ENCODE peak calls at places on chromosomes 6 and 20, in four cellular contexts. One of them, this sample, is unnamed. For H3K4me1, the result is how much of the 10 kb centered on the place peaks cover.

GRCh38 chr6:66568271-66568670 is 861.2 kb upstream of the EYS start:
- DNase-seq in CD8-positive, alpha-beta memory T cell: no peak
- DNase-seq in heart left ventricle: no peak
- DNase-seq in uterus: no peak
- DNase-seq in this sample: no peak

GRCh38 chr6:136129365-136129764 is 120.7 kb downstream of the MTFR2 start:
- DNase-seq in CD8-positive, alpha-beta memory T cell: no peak
- DNase-seq in heart left ventricle: no peak
- DNase-seq in uterus: no peak
- DNase-seq in this sample: peak

GRCh38 chr6:90241229-90241873 is 55.3 kb downstream of the BACH2 start:
- DNase-seq in CD8-positive, alpha-beta memory T cell: no peak
- DNase-seq in heart left ventricle: peak
- DNase-seq in uterus: no peak
- DNase-seq in this sample: peak

GRCh38 chr20:19621072-19621471 is 137.0 kb upstream of the RIN2 start:
- DNase-seq in CD8-positive, alpha-beta memory T cell: no peak
- DNase-seq in heart left ventricle: no peak
- DNase-seq in uterus: no peak
- DNase-seq in this sample: no peak

GRCh38 chr20:40502431-40502992 is 186.5 kb downstream of the MAFB start:
- DNase-seq in CD8-positive, alpha-beta memory T cell: no peak
- DNase-seq in heart left ventricle: no peak
- DNase-seq in uterus: no peak
- DNase-seq in this sample: no peak

GRCh38 chr6:31713465-31713864 is 1.7 kb upstream of the LY6G6D start:
- DNase-seq in CD8-positive, alpha-beta memory T cell: no peak
- DNase-seq in heart left ventricle: no peak
- DNase-seq in uterus: no peak
- DNase-seq in this sample: no peak

GRCh38 chr20:55291251-55291650 is 714.1 kb downstream of the CBLN4 start:
- DNase-seq in CD8-positive, alpha-beta memory T cell: no peak
- DNase-seq in heart left ventricle: no peak
- DNase-seq in uterus: no peak
- DNase-seq in this sample: no peak

GRCh38 chr6:52826513-52826912 is 14.1 kb downstream of the GSTA5 start:
- DNase-seq in CD8-positive, alpha-beta memory T cell: no peak
- DNase-seq in heart left ventricle: no peak
- DNase-seq in uterus: no peak
- DNase-seq in this sample: no peak

GRCh38 chr6:89840538-89840937 is 10.9 kb downstream of the CASP8AP2 start:
- DNase-seq in CD8-positive, alpha-beta memory T cell: no peak
- DNase-seq in heart left ventricle: no peak
- DNase-seq in uterus: no peak
- DNase-seq in this sample: no peak

GRCh38 chr6:7215798-7216231 is 97.2 kb downstream of the SSR1 start:
- DNase-seq in CD8-positive, alpha-beta memory T cell: no peak
- DNase-seq in heart left ventricle: no peak
- DNase-seq in uterus: no peak
- DNase-seq in this sample: no peak

GRCh38 chr6:73610444-73611275 is 43.1 kb downstream of the SLC17A5 start:
- DNase-seq in CD8-positive, alpha-beta memory T cell: no peak
- DNase-seq in heart left ventricle: no peak
- DNase-seq in uterus: no peak
- DNase-seq in this sample: no peak

GRCh38 chr6:16770701-16771569 is 9.7 kb upstream of the ATXN1 start:
- DNase-seq in CD8-positive, alpha-beta memory T cell: peak
- DNase-seq in heart left ventricle: peak
- DNase-seq in uterus: peak
- DNase-seq in this sample: peak

GRCh38 chr6:16769131-16769985 is 8.1 kb upstream of the ATXN1 start:
- DNase-seq in CD8-positive, alpha-beta memory T cell: peak
- DNase-seq in heart left ventricle: peak
- DNase-seq in uterus: peak
- DNase-seq in this sample: peak

GRCh38 chr6:16767765-16768514 is 6.7 kb upstream of the ATXN1 start:
- DNase-seq in CD8-positive, alpha-beta memory T cell: no peak
- DNase-seq in heart left ventricle: no peak
- DNase-seq in uterus: no peak
- DNase-seq in this sample: no peak

GRCh38 chr6:16766836-16767745 is 5.8 kb upstream of the ATXN1 start:
- DNase-seq in CD8-positive, alpha-beta memory T cell: no peak
- DNase-seq in heart left ventricle: no peak
- DNase-seq in uterus: no peak
- DNase-seq in this sample: no peak

GRCh38 chr6:16769986-16770376 is 8.7 kb upstream of the ATXN1 start:
- DNase-seq in CD8-positive, alpha-beta memory T cell: no peak
- DNase-seq in heart left ventricle: no peak
- DNase-seq in uterus: no peak
- DNase-seq in this sample: no peak
- H3K4me1 ChIP-seq in CD8-positive, alpha-beta memory T cell: under half
- H3K4me1 ChIP-seq in heart left ventricle: half or more
- H3K4me1 ChIP-seq in uterus: under half
- H3K4me1 ChIP-seq in this sample: under half

GRCh38 chr20:56412949-56413348 is 889 bp downstream of the CASS4 start:
- DNase-seq in CD8-positive, alpha-beta memory T cell: no peak
- DNase-seq in heart left ventricle: no peak
- DNase-seq in uterus: no peak
- DNase-seq in this sample: no peak

GRCh38 chr20:56417911-56418310 is 5.9 kb downstream of the CASS4 start:
- DNase-seq in CD8-positive, alpha-beta memory T cell: no peak
- DNase-seq in heart left ventricle: no peak
- DNase-seq in uterus: no peak
- DNase-seq in this sample: no peak

GRCh38 chr20:56412473-56412790 is 372 bp downstream of the CASS4 start:
- DNase-seq in CD8-positive, alpha-beta memory T cell: no peak
- DNase-seq in heart left ventricle: no peak
- DNase-seq in uterus: no peak
- DNase-seq in this sample: no peak

GRCh38 chr20:56417402-56417801 is 5.3 kb downstream of the CASS4 start:
- DNase-seq in CD8-positive, alpha-beta memory T cell: no peak
- DNase-seq in heart left ventricle: no peak
- DNase-seq in uterus: no peak
- DNase-seq in this sample: no peak

GRCh38 chr20:56414842-56415765 is 3.0 kb downstream of the CASS4 start:
- DNase-seq in CD8-positive, alpha-beta memory T cell: peak
- DNase-seq in heart left ventricle: peak
- DNase-seq in uterus: no peak
- DNase-seq in this sample: no peak
- H3K27ac ChIP-seq in CD8-positive, alpha-beta memory T cell: peak
- H3K27ac ChIP-seq in heart left ventricle: no peak
- H3K27ac ChIP-seq in uterus: no peak
- H3K27ac ChIP-seq in this sample: no peak

DNA sequence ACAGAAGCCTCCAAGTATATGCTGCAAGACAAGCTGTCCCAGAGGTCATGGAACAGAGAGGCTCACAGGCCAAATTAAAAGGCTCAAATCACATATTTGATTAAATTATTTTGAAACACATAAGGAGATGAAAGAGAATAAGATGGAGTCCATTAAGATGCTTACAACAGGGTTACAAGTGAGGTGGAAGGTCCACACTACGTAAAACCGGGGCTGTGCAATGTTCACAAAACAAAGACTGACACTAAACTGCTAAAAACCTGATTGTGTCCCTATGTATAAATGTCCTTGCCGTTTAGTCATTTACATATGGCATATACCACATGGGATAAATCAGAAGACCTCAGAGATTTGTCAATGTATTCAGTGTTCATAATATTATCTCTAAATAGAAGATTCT is 51.7 kb upstream of the RIPOR2 start:
- DNase-seq in CD8-positive, alpha-beta memory T cell: no peak
- DNase-seq in heart left ventricle: no peak
- DNase-seq in uterus: no peak
- DNase-seq in this sample: no peak
- H3K4me3 ChIP-seq in CD8-positive, alpha-beta memory T cell: no peak
- H3K4me3 ChIP-seq in heart left ventricle: no peak
- H3K4me3 ChIP-seq in uterus: no peak
- H3K4me3 ChIP-seq in this sample: no peak

DNA sequence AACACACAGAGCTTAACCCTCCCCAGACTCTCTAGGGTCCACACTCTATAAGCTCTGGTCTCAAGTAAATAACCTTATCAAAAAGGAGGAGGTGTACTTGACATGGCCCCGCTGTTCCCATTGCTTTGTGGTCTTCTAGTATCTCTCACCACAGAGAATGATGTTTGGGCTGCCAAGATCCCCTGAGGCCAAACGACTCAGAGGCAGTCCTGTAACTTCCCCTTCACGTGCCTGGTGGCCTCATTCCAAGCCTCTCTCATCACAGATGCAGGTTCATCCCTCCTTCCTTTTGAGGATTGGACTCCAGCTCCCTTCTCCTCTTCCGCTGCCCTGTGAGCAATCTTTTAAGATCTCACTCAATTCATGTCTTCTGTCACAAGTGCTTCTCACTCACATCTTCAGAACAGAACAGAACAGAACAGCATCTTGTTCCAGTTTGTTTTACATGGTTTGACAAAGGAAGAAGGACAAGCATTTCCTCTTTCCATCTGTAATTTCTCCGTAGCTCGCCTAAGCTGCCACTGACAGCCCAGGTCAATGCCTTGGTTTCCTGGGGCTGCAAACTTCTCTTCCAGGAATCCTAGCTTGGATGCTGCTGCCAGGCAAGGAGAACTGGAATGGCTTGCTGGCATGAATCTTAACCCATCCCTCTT is 541.5 kb downstream of the CD83 start:
- DNase-seq in CD8-positive, alpha-beta memory T cell: no peak
- DNase-seq in heart left ventricle: no peak
- DNase-seq in uterus: no peak
- DNase-seq in this sample: no peak
- H3K4me1 ChIP-seq in CD8-positive, alpha-beta memory T cell: under half
- H3K4me1 ChIP-seq in heart left ventricle: under half
- H3K4me1 ChIP-seq in uterus: under half
- H3K4me1 ChIP-seq in this sample: under half

GRCh38 chr20:62907377-62908317 is 18.7 kb downstream of the DIDO1 start:
- DNase-seq in CD8-positive, alpha-beta memory T cell: no peak
- DNase-seq in heart left ventricle: no peak
- DNase-seq in uterus: no peak
- DNase-seq in this sample: no peak
- H3K27ac ChIP-seq in CD8-positive, alpha-beta memory T cell: no peak
- H3K27ac ChIP-seq in heart left ventricle: no peak
- H3K27ac ChIP-seq in uterus: no peak
- H3K27ac ChIP-seq in this sample: no peak

GRCh38 chr6:113050010-113050893 is 703.1 kb downstream of the RFPL4B start:
- DNase-seq in CD8-positive, alpha-beta memory T cell: no peak
- DNase-seq in heart left ventricle: no peak
- DNase-seq in uterus: no peak
- DNase-seq in this sample: no peak
- H3K4me3 ChIP-seq in CD8-positive, alpha-beta memory T cell: no peak
- H3K4me3 ChIP-seq in heart left ventricle: no peak
- H3K4me3 ChIP-seq in uterus: no peak
- H3K4me3 ChIP-seq in this sample: no peak

GRCh38 chr20:59784365-59785117 is 148.9 kb downstream of the SYCP2 start:
- DNase-seq in CD8-positive, alpha-beta memory T cell: no peak
- DNase-seq in heart left ventricle: peak
- DNase-seq in uterus: no peak
- DNase-seq in this sample: no peak
- H3K4me1 ChIP-seq in CD8-positive, alpha-beta memory T cell: under half
- H3K4me1 ChIP-seq in heart left ventricle: under half
- H3K4me1 ChIP-seq in uterus: under half
- H3K4me1 ChIP-seq in this sample: under half

DNA sequence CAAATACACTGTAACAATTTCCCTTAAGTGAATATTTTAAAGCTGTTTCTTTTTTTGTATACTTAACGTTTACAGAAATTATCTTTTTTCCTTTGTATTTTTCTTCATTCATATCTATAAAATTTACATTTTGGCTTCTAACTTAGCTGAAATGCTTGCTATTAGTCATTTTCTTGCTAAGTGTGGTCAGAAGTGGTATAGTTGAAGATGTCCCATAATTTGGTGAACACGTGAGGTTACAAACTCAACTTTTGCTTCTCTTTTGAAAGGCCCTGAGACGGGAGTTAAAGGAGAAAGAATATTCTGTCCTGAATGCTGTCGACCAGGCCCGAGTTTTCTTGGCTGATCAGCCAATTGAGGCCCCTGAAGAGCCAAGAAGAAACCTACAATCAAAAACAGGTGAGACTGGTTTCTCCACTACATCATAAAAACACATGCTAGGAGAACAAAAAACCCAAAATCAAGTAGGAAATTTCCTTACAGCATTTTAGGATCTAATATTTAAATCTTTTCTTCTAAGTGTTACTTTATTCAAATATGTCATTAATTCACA is 445.0 kb downstream of the UTRN start:
- DNase-seq in CD8-positive, alpha-beta memory T cell: no peak
- DNase-seq in heart left ventricle: no peak
- DNase-seq in uterus: no peak
- DNase-seq in this sample: no peak
- H3K27ac ChIP-seq in CD8-positive, alpha-beta memory T cell: no peak
- H3K27ac ChIP-seq in heart left ventricle: no peak
- H3K27ac ChIP-seq in uterus: no peak
- H3K27ac ChIP-seq in this sample: no peak

GRCh38 chr20:16692442-16692841 is 37.4 kb upstream of the SNRPB2 start:
- DNase-seq in CD8-positive, alpha-beta memory T cell: no peak
- DNase-seq in heart left ventricle: no peak
- DNase-seq in uterus: no peak
- DNase-seq in this sample: no peak

GRCh38 chr20:16691381-16691780 is 38.4 kb upstream of the SNRPB2 start:
- DNase-seq in CD8-positive, alpha-beta memory T cell: no peak
- DNase-seq in heart left ventricle: no peak
- DNase-seq in uterus: no peak
- DNase-seq in this sample: no peak

GRCh38 chr20:16684416-16684815 is 45.4 kb upstream of the SNRPB2 start:
- DNase-seq in CD8-positive, alpha-beta memory T cell: no peak
- DNase-seq in heart left ventricle: no peak
- DNase-seq in uterus: no peak
- DNase-seq in this sample: no peak

GRCh38 chr20:16694176-16694575 is 35.6 kb upstream of the SNRPB2 start:
- DNase-seq in CD8-positive, alpha-beta memory T cell: no peak
- DNase-seq in heart left ventricle: no peak
- DNase-seq in uterus: no peak
- DNase-seq in this sample: no peak

DNA sequence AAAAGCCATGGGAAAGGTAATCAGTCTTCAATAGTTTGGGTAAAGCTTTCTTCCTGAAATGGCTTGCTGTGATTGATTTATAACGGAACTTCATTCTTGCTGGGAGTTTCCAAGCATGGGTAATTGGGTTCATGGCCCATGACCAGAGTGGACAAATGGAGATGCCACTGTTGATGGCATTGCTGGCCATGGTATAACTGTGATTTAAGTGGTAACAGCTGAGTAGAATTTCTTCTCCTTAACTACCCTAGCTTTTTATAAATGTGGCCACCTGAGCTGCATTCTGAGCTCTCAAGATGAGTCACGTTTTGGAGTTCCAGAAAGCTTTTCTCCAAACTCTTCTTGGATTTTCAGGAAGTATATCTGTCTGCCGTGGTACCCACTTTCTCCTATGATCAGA is 39.9 kb upstream of the SNRPB2 start:
- DNase-seq in CD8-positive, alpha-beta memory T cell: no peak
- DNase-seq in heart left ventricle: no peak
- DNase-seq in uterus: no peak
- DNase-seq in this sample: no peak
- H3K4me3 ChIP-seq in CD8-positive, alpha-beta memory T cell: no peak
- H3K4me3 ChIP-seq in heart left ventricle: no peak
- H3K4me3 ChIP-seq in uterus: no peak
- H3K4me3 ChIP-seq in this sample: no peak